ENCODE peak calls at places on chromosomes 11 and 22, in eight cellular contexts. A is H9; F is upper lobe of right lung; P is tibial artery; I is mesenchymal stem cell; M is cardiac muscle cell; S is GM12878; Y is CD8-positive, alpha-beta T cell. B is an unnamed sample. For H3K4me1 and H3K27me3, the result is how much of the 10 kb centered on the place peaks cover.

GRCh38 chr11:17845431-17845881 is 110.9 kb downstream of the KCNC1 start:
- DNase-seq in F (no peak), Y (no peak), M (peak), P (no peak), S (no peak), A (no peak), I (peak), B (no peak)

GRCh38 chr11:9231848-9232177 is 33.3 kb downstream of the DENND5A start:
- DNase-seq in A (no peak), S (no peak), I (peak), F (no peak), P (no peak), M (peak), Y (no peak), B (no peak)

GRCh38 chr11:85115798-85116197 is 511.3 kb downstream of the DLG2 start:
- DNase-seq in F (no peak), I (no peak), A (no peak), M (no peak), Y (no peak), S (no peak), P (no peak), B (no peak)

GRCh38 chr11:86396403-86396802 is 21.7 kb downstream of the CCDC81 start:
- DNase-seq in F (no peak), A (no peak), M (no peak), I (peak), Y (no peak), P (no peak), S (no peak), B (no peak)

GRCh38 chr11:119672597-119672996 is 56.4 kb downstream of the NECTIN1 start:
- DNase-seq in Y (no peak), F (no peak), I (no peak), P (no peak), S (no peak), A (no peak), M (no peak), B (no peak)

GRCh38 chr11:12043959-12044772 is 35.7 kb upstream of the DKK3 start:
- DNase-seq in P (peak), M (peak), A (peak), Y (peak), I (peak), S (no peak), F (peak), B (peak)

GRCh38 chr11:18608373-18608772 is 8.8 kb downstream of the MISFA start:
- DNase-seq in P (no peak), S (no peak), M (peak), Y (no peak), F (no peak), A (no peak), I (no peak), B (no peak)

GRCh38 chr22:36002861-36003260 is 25.8 kb downstream of the RBFOX2 start:
- DNase-seq in Y (no peak), P (no peak), S (no peak), A (no peak), M (no peak), F (no peak), I (no peak), B (no peak)

GRCh38 chr11:104897891-104898684 is at the start of gene CASP12:
- DNase-seq in F (no peak), P (no peak), I (peak), M (peak), A (no peak), S (no peak), Y (no peak), B (peak)

GRCh38 chr11:130785376-130786110 is 130.7 kb downstream of the SNX19 start:
- DNase-seq in P (no peak), F (no peak), I (peak), S (no peak), Y (no peak), A (no peak), M (peak), B (no peak)

GRCh38 chr11:96126917-96127595 is 203.1 kb upstream of the MTMR2 start:
- DNase-seq in Y (no peak), I (no peak), S (no peak), F (no peak), P (no peak), M (no peak), A (no peak), B (no peak)

GRCh38 chr22:43289976-43290663 is 53.1 kb downstream of the SCUBE1 start:
- DNase-seq in M (peak), S (no peak), F (peak), Y (no peak), I (peak), A (no peak), P (peak), B (no peak)

GRCh38 chr11:67418476-67419281 is 3.2 kb downstream of the CARNS1 start:
- DNase-seq in P (no peak), M (no peak), I (no peak), Y (no peak), F (no peak), S (no peak), A (no peak), B (peak)

GRCh38 chr11:76604081-76604601 is 66.4 kb downstream of the LRRC32 start:
- DNase-seq in F (no peak), Y (no peak), S (no peak), I (no peak), P (peak), A (peak), M (no peak), B (no peak)

GRCh38 chr22:37196539-37197450 is 8.7 kb upstream of the C1QTNF6 start:
- DNase-seq in F (peak), P (peak), I (peak), Y (no peak), M (peak), S (no peak), A (no peak), B (peak)

GRCh38 chr11:83064011-83064410 is 7.7 kb downstream of the RAB30 start:
- DNase-seq in A (no peak), Y (no peak), P (no peak), F (no peak), S (no peak), I (no peak), M (no peak), B (no peak)

GRCh38 chr11:3182462-3182852 is 17.3 kb upstream of the OSBPL5 start:
- DNase-seq in I (no peak), Y (no peak), F (peak), S (no peak), A (no peak), P (peak), M (no peak), B (no peak)

GRCh38 chr11:130390071-130390758 is 38.2 kb downstream of the ADAMTS8 start:
- DNase-seq in I (peak), F (no peak), S (no peak), M (peak), A (no peak), P (no peak), Y (no peak), B (no peak)

GRCh38 chr11:131808466-131808865 is 438.1 kb downstream of the NTM start:
- DNase-seq in Y (no peak), S (no peak), F (no peak), I (no peak), M (no peak), A (no peak), P (no peak), B (no peak)

GRCh38 chr22:19795617-19796008 is 35.0 kb downstream of the TBX1 start:
- DNase-seq in S (no peak), F (no peak), A (no peak), P (no peak), I (no peak), M (no peak), Y (no peak), B (no peak)

GRCh38 chr11:62543680-62544444 is 2.7 kb downstream of the AHNAK start:
- DNase-seq in P (peak), A (no peak), M (no peak), Y (no peak), F (no peak), I (peak), S (no peak), B (no peak)

GRCh38 chr22:26489447-26490036 is 5.9 kb downstream of the SRRD start:
- DNase-seq in A (no peak), I (no peak), P (no peak), F (no peak), M (no peak), S (no peak), Y (no peak), B (no peak)

GRCh38 chr11:66064571-66064970 is 5.5 kb upstream of the PACS1 start:
- DNase-seq in P (no peak), Y (no peak), I (no peak), F (no peak), S (no peak), M (no peak), A (no peak), B (no peak)

GRCh38 chr11:66882540-66882939 is 25.7 kb downstream of the LRFN4 start:
- DNase-seq in Y (no peak), I (no peak), P (no peak), M (no peak), F (no peak), A (no peak), S (no peak), B (no peak)

GRCh38 chr11:84564180-84564866 is 1062.8 kb downstream of the DLG2 start:
- DNase-seq in P (no peak), F (no peak), Y (no peak), I (peak), M (peak), S (no peak), A (no peak), B (no peak)

GRCh38 chr22:36858966-36859365 is 1.8 kb upstream of the NCF4 start:
- DNase-seq in Y (no peak), A (no peak), S (no peak), I (no peak), M (no peak), P (no peak), F (no peak), B (no peak)

GRCh38 chr11:94302806-94303205 is 1.6 kb upstream of the IZUMO1R start:
- DNase-seq in P (no peak), M (no peak), A (no peak), F (no peak), I (no peak), S (no peak), Y (no peak), B (no peak)

GRCh38 chr22:30246962-30247376 is 410 bp upstream of the LIF start:
- DNase-seq in M (no peak), I (no peak), F (no peak), Y (no peak), P (no peak), S (no peak), A (no peak), B (no peak)

GRCh38 chr11:123020968-123021367 is 39.3 kb upstream of the BSX start:
- DNase-seq in Y (no peak), A (peak), I (peak), F (peak), S (no peak), M (peak), P (no peak), B (no peak)

GRCh38 chr22:43351966-43352345 is 8.8 kb upstream of the SCUBE1 start:
- DNase-seq in P (no peak), I (no peak), S (no peak), Y (no peak), M (no peak), A (no peak), F (no peak), B (no peak)

GRCh38 chr11:102177126-102177525 is 66.9 kb downstream of the YAP1 start:
- DNase-seq in S (no peak), F (no peak), P (no peak), I (peak), A (no peak), Y (no peak), M (no peak), B (no peak)

GRCh38 chr11:74390697-74391096 is 7.5 kb downstream of the PGM2L1 start:
- DNase-seq in S (no peak), I (no peak), F (no peak), M (no peak), Y (no peak), A (no peak), P (no peak), B (no peak)

GRCh38 chr11:16412525-16413194 is 56.3 kb upstream of the SOX6 start:
- DNase-seq in Y (no peak), I (no peak), A (no peak), M (no peak), F (no peak), P (no peak), S (no peak), B (no peak)

GRCh38 chr11:69295079-69295994 is 1.4 kb downstream of the MYEOV start:
- DNase-seq in A (no peak), P (no peak), S (no peak), I (no peak), Y (no peak), F (peak), M (no peak), B (no peak)

GRCh38 chr22:21972806-21973205 is 9.8 kb downstream of the TOP3B start:
- DNase-seq in M (no peak), Y (no peak), P (no peak), F (no peak), I (no peak), A (no peak), S (no peak), B (no peak)

GRCh38 chr11:134069996-134070845 is 1.3 kb downstream of the JAM3 start:
- DNase-seq in I (no peak), Y (no peak), A (no peak), S (no peak), M (no peak), F (no peak), P (no peak), B (no peak)

DNA sequence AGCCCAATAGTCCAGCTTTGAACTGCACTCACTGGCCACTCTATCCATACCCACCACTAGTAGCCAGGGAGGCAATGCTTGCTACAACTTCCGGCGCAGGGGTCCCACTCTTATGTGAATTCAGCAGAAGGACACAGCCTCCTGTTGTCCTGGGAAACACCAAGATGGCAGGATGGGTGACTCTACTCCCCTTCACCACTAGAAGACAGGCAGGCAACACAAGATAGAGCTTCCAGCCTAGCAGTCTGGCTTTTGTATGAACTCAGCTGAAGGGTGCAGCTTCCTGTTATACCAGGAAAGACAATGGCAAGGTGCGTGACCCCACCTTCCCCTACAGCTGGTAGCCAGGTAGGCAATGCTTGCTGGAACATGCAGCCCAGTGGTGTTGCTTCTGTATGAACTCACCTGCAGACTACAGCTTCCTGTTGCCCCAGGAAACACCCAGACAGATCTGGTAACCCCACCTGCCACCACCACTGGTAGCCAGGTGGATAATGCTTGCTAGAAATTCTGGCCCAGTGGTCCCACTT is 205.2 kb upstream of the KIRREL3 start:
- DNase-seq in P (no peak), I (no peak), M (no peak), F (no peak), A (no peak), S (no peak), Y (no peak), B (no peak)
- H3K4me1 ChIP-seq in P (under half), I (under half), M (under half), F (under half), A (under half), S (under half), Y (under half), B (under half)

DNA sequence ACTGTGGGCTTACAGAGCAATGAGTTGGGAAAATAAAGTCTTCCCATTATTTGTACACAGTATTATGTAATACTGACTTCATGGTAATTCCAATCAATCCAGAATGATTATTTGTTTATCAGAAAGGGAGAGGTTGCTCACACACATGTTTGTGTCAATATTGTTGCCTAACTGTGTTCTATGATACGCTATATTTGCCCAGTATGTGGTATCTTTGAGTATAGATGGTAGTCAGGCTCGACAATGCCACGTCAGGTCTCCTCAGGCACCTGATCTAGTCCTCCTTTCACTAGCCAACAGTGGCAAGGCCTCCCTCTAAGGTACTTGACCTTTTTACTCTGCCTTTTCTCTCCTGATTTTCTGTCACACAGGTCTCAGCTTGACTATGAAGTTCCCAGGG is 5.3 kb downstream of the DNHD1 start:
- DNase-seq in A (no peak), Y (no peak), I (no peak), F (no peak), P (no peak), S (no peak), M (no peak), B (no peak)
- H3K27ac ChIP-seq in A (no peak), Y (no peak), I (no peak), F (no peak), P (no peak), S (no peak), M (no peak), B (no peak)

GRCh38 chr22:50009765-50010675 is 2.5 kb downstream of the IL17REL start:
- DNase-seq in F (peak), I (no peak), P (peak), Y (no peak), S (no peak), A (peak), M (no peak), B (no peak)
- H3K27me3 ChIP-seq in F (under half), I (half or more), P (under half), Y (under half), S (under half), A (under half), M (half or more), B (under half)

DNA sequence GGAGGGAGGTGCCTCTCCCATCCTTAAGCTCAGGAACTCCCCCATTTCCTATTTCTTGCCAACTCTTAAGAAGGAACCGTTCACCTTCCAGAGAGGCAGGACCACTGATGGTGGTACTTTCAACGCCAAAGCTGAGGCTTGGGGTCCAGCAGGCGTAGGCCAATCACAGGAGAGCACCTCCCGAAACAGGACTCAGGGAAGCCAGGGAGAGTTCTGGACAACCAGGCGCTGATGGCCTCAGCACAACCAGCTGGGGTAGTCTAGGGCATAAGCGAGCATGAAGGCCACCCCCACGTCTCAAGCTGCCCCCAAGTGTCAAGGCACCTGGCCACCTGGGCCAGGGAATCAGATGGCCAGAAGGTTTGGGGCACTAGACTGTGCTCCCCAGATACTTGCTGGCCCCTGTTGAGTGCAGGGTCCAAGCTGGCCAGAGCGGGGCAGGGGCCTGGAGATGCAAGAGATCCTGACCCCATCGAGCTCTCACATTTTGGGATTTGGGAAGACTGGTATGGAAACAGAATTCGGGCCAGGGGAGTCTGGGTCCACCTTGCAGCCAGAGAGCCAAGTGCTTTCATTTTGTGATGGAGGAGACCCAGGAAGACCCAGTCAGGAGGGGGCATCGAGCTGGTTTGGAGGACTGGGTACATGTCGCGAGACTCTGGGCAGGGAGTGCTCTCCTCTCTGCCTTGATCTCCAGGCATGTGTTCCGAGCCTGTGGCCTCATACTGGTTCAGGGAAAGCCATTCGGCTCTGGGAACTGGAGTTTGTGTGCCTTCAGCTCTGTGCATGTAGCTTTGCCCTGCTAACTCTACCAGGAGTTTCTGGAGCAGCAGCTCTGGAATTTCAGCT is 926 bp downstream of the CD6 start:
- DNase-seq in F (no peak), S (no peak), I (no peak), M (no peak), A (no peak), P (no peak), Y (no peak), B (peak)
- H3K4me1 ChIP-seq in F (under half), S (under half), I (under half), M (under half), A (under half), P (under half), Y (under half), B (under half)